ENCODE peak calls at places on chromosomes 12 and 14, in five cellular contexts. I is iris pigment epithelial cell; V is NCI-H2081; H is HS-27A; P is CD8-positive, alpha-beta memory T cell. L is an unnamed sample.

GRCh38 chr14:89125216-89125615 is 291.8 kb downstream of the FOXN3 start:
- DNase-seq in H (no peak), I (no peak), V (no peak), P (no peak), L (no peak)

GRCh38 chr12:113846883-113847282 is 119.2 kb downstream of the RBM19 start:
- DNase-seq in H (no peak), P (no peak), V (no peak), I (no peak), L (no peak)

GRCh38 chr14:89675590-89675989 is 258.6 kb upstream of the FOXN3 start:
- DNase-seq in H (no peak), I (peak; percentile 7), P (no peak), V (no peak), L (no peak)

GRCh38 chr14:75636100-75636692 is 24.5 kb downstream of the ERG28 start:
- DNase-seq in I (peak; percentile 58), P (no peak), H (no peak), V (no peak), L (peak; percentile 54)

GRCh38 chr12:6960291-6961277 is 9.4 kb downstream of the PTPN6 start:
- DNase-seq in P (peak; percentile 53), V (no peak), H (no peak), I (peak; percentile 42), L (peak; percentile 28)

GRCh38 chr14:85675957-85676356 is 146.0 kb downstream of the FLRT2 start:
- DNase-seq in V (no peak), P (no peak), I (no peak), H (no peak), L (no peak)

GRCh38 chr12:10365716-10366433 is 24.0 kb downstream of the KLRK1 start:
- DNase-seq in P (no peak), V (peak; percentile 56), H (no peak), I (peak; percentile 12), L (peak; percentile 35)

GRCh38 chr14:104294628-104294982 is 156.2 kb downstream of the KIF26A start:
- DNase-seq in P (no peak), V (no peak), I (no peak), H (no peak), L (no peak)

GRCh38 chr14:89466939-89467338 is 49.9 kb upstream of the FOXN3 start:
- DNase-seq in H (no peak), P (no peak), V (no peak), I (no peak), L (no peak)

GRCh38 chr14:73231874-73232851 is 5.1 kb upstream of the PAPLN start:
- DNase-seq in H (no peak), V (no peak), I (no peak), P (no peak), L (no peak)

GRCh38 chr12:51910691-51911090 is 3.4 kb downstream of the ACVRL1 start:
- DNase-seq in I (no peak), H (no peak), P (no peak), V (no peak), L (no peak)

GRCh38 chr12:130661501-130662255 is 54.4 kb downstream of the RIMBP2 start:
- DNase-seq in H (no peak), P (no peak), V (no peak), I (peak; percentile 6), L (no peak)

L was measured in astrocyte of the spinal cord.